ENCODE peak calls at places on chromosome 10, in seven cellular contexts. One of them, this sample, is unnamed.

GRCh38 chr10:51422311-51423120 is 276.9 kb downstream of the CSTF2T start:
- DNase-seq in HT1080: peak; percentile 50
- DNase-seq in lung: peak; percentile 51
- DNase-seq in stimulated activated CD8-positive, alpha-beta memory T cell treated with anti-CD3 and anti-CD28 coated beads, Interleukin-7, amount 100 ng/mL, for 48 hours: peak; percentile 4
- DNase-seq in NCI-H510A treated with DMSO at 0.1 percent for 48 hours: peak; percentile 0
- DNase-seq in NCI-H345: peak; percentile 32
- DNase-seq in left cardiac atrium: peak; percentile 61
- DNase-seq in this sample: peak; percentile 31

GRCh38 chr10:125061557-125062243 is 98.7 kb downstream of the CTBP2 start:
- DNase-seq in HT1080: no peak
- DNase-seq in lung: no peak
- DNase-seq in stimulated activated CD8-positive, alpha-beta memory T cell treated with anti-CD3 and anti-CD28 coated beads, Interleukin-7, amount 100 ng/mL, for 48 hours: no peak
- DNase-seq in NCI-H510A treated with DMSO at 0.1 percent for 48 hours: no peak
- DNase-seq in NCI-H345: no peak
- DNase-seq in left cardiac atrium: no peak
- DNase-seq in this sample: no peak

GRCh38 chr10:11724938-11725776 is 17.0 kb upstream of the ECHDC3 start:
- DNase-seq in HT1080: peak; percentile 59
- DNase-seq in lung: no peak
- DNase-seq in stimulated activated CD8-positive, alpha-beta memory T cell treated with anti-CD3 and anti-CD28 coated beads, Interleukin-7, amount 100 ng/mL, for 48 hours: no peak
- DNase-seq in NCI-H510A treated with DMSO at 0.1 percent for 48 hours: peak; percentile 30
- DNase-seq in NCI-H345: peak; percentile 18
- DNase-seq in left cardiac atrium: no peak
- DNase-seq in this sample: no peak

GRCh38 chr10:133397938-133398337 is 4.0 kb downstream of the MTG1 start:
- DNase-seq in HT1080: no peak
- DNase-seq in lung: no peak
- DNase-seq in stimulated activated CD8-positive, alpha-beta memory T cell treated with anti-CD3 and anti-CD28 coated beads, Interleukin-7, amount 100 ng/mL, for 48 hours: no peak
- DNase-seq in NCI-H510A treated with DMSO at 0.1 percent for 48 hours: no peak
- DNase-seq in NCI-H345: no peak
- DNase-seq in left cardiac atrium: no peak
- DNase-seq in this sample: no peak

GRCh38 chr10:70404906-70405824 is 1.2 kb downstream of the EIF4EBP2 start:
- DNase-seq in HT1080: peak; percentile 84
- DNase-seq in lung: peak; percentile 82
- DNase-seq in stimulated activated CD8-positive, alpha-beta memory T cell treated with anti-CD3 and anti-CD28 coated beads, Interleukin-7, amount 100 ng/mL, for 48 hours: no peak
- DNase-seq in NCI-H510A treated with DMSO at 0.1 percent for 48 hours: peak; percentile 23
- DNase-seq in NCI-H345: no peak
- DNase-seq in left cardiac atrium: peak; percentile 85
- DNase-seq in this sample: peak; percentile 77

GRCh38 chr10:50421026-50421719 is 169.9 kb upstream of the ASAH2 start:
- DNase-seq in HT1080: peak; percentile 49
- DNase-seq in lung: peak; percentile 44
- DNase-seq in stimulated activated CD8-positive, alpha-beta memory T cell treated with anti-CD3 and anti-CD28 coated beads, Interleukin-7, amount 100 ng/mL, for 48 hours: no peak
- DNase-seq in NCI-H510A treated with DMSO at 0.1 percent for 48 hours: peak; percentile 3
- DNase-seq in NCI-H345: no peak
- DNase-seq in left cardiac atrium: no peak
- DNase-seq in this sample: no peak

GRCh38 chr10:48469516-48470020 is 135.3 kb downstream of the ARHGAP22 start:
- DNase-seq in HT1080: no peak
- DNase-seq in lung: no peak
- DNase-seq in stimulated activated CD8-positive, alpha-beta memory T cell treated with anti-CD3 and anti-CD28 coated beads, Interleukin-7, amount 100 ng/mL, for 48 hours: no peak
- DNase-seq in NCI-H510A treated with DMSO at 0.1 percent for 48 hours: no peak
- DNase-seq in NCI-H345: no peak
- DNase-seq in left cardiac atrium: peak; percentile 3
- DNase-seq in this sample: no peak

GRCh38 chr10:76950354-76950753 is 687.3 kb downstream of the KCNMA1 start:
- DNase-seq in HT1080: no peak
- DNase-seq in lung: no peak
- DNase-seq in stimulated activated CD8-positive, alpha-beta memory T cell treated with anti-CD3 and anti-CD28 coated beads, Interleukin-7, amount 100 ng/mL, for 48 hours: no peak
- DNase-seq in NCI-H510A treated with DMSO at 0.1 percent for 48 hours: no peak
- DNase-seq in NCI-H345: no peak
- DNase-seq in left cardiac atrium: no peak
- DNase-seq in this sample: no peak

GRCh38 chr10:25142465-25142864 is 32.3 kb upstream of the GPR158 start:
- DNase-seq in HT1080: peak; percentile 61
- DNase-seq in lung: no peak
- DNase-seq in stimulated activated CD8-positive, alpha-beta memory T cell treated with anti-CD3 and anti-CD28 coated beads, Interleukin-7, amount 100 ng/mL, for 48 hours: no peak
- DNase-seq in NCI-H510A treated with DMSO at 0.1 percent for 48 hours: no peak
- DNase-seq in NCI-H345: no peak
- DNase-seq in left cardiac atrium: no peak
- DNase-seq in this sample: no peak

GRCh38 chr10:16891375-16892313 is 74.4 kb upstream of the RSU1 start:
- DNase-seq in HT1080: peak; percentile 96
- DNase-seq in lung: peak; percentile 40
- DNase-seq in stimulated activated CD8-positive, alpha-beta memory T cell treated with anti-CD3 and anti-CD28 coated beads, Interleukin-7, amount 100 ng/mL, for 48 hours: peak; percentile 13
- DNase-seq in NCI-H510A treated with DMSO at 0.1 percent for 48 hours: no peak
- DNase-seq in NCI-H345: no peak
- DNase-seq in left cardiac atrium: peak; percentile 72
- DNase-seq in this sample: peak; percentile 68

GRCh38 chr10:30557884-30558283 is 71.7 kb downstream of the LYZL2 start:
- DNase-seq in HT1080: no peak
- DNase-seq in lung: no peak
- DNase-seq in stimulated activated CD8-positive, alpha-beta memory T cell treated with anti-CD3 and anti-CD28 coated beads, Interleukin-7, amount 100 ng/mL, for 48 hours: no peak
- DNase-seq in NCI-H510A treated with DMSO at 0.1 percent for 48 hours: no peak
- DNase-seq in NCI-H345: no peak
- DNase-seq in left cardiac atrium: no peak
- DNase-seq in this sample: no peak

GRCh38 chr10:8138471-8138870 is 84.0 kb downstream of the GATA3 start:
- DNase-seq in HT1080: peak; percentile 86
- DNase-seq in lung: no peak
- DNase-seq in stimulated activated CD8-positive, alpha-beta memory T cell treated with anti-CD3 and anti-CD28 coated beads, Interleukin-7, amount 100 ng/mL, for 48 hours: no peak
- DNase-seq in NCI-H510A treated with DMSO at 0.1 percent for 48 hours: no peak
- DNase-seq in NCI-H345: no peak
- DNase-seq in left cardiac atrium: no peak
- DNase-seq in this sample: no peak

GRCh38 chr10:88707429-88708110 is 1.5 kb downstream of the LIPK start:
- DNase-seq in HT1080: peak; percentile 87
- DNase-seq in lung: no peak
- DNase-seq in stimulated activated CD8-positive, alpha-beta memory T cell treated with anti-CD3 and anti-CD28 coated beads, Interleukin-7, amount 100 ng/mL, for 48 hours: no peak
- DNase-seq in NCI-H510A treated with DMSO at 0.1 percent for 48 hours: no peak
- DNase-seq in NCI-H345: no peak
- DNase-seq in left cardiac atrium: no peak
- DNase-seq in this sample: no peak

GRCh38 chr10:69629897-69630650 is at the start of gene FAM241B:
- DNase-seq in HT1080: peak; percentile 21
- DNase-seq in lung: peak; percentile 70
- DNase-seq in stimulated activated CD8-positive, alpha-beta memory T cell treated with anti-CD3 and anti-CD28 coated beads, Interleukin-7, amount 100 ng/mL, for 48 hours: peak; percentile 47
- DNase-seq in NCI-H510A treated with DMSO at 0.1 percent for 48 hours: peak; percentile 64
- DNase-seq in NCI-H345: peak; percentile 67
- DNase-seq in left cardiac atrium: peak; percentile 72
- DNase-seq in this sample: peak; percentile 33

GRCh38 chr10:46237815-46238510 is 48.8 kb upstream of the ANTXRL start:
- DNase-seq in HT1080: no peak
- DNase-seq in lung: no peak
- DNase-seq in stimulated activated CD8-positive, alpha-beta memory T cell treated with anti-CD3 and anti-CD28 coated beads, Interleukin-7, amount 100 ng/mL, for 48 hours: no peak
- DNase-seq in NCI-H510A treated with DMSO at 0.1 percent for 48 hours: no peak
- DNase-seq in NCI-H345: no peak
- DNase-seq in left cardiac atrium: no peak
- DNase-seq in this sample: no peak

GRCh38 chr10:103493362-103493871 is at the start of gene NEURL1:
- DNase-seq in HT1080: no peak
- DNase-seq in lung: no peak
- DNase-seq in stimulated activated CD8-positive, alpha-beta memory T cell treated with anti-CD3 and anti-CD28 coated beads, Interleukin-7, amount 100 ng/mL, for 48 hours: no peak
- DNase-seq in NCI-H510A treated with DMSO at 0.1 percent for 48 hours: peak; percentile 73
- DNase-seq in NCI-H345: peak; percentile 52
- DNase-seq in left cardiac atrium: no peak
- DNase-seq in this sample: no peak

GRCh38 chr10:13922591-13922990 is 335.8 kb downstream of the PRPF18 start:
- DNase-seq in HT1080: peak; percentile 32
- DNase-seq in lung: no peak
- DNase-seq in stimulated activated CD8-positive, alpha-beta memory T cell treated with anti-CD3 and anti-CD28 coated beads, Interleukin-7, amount 100 ng/mL, for 48 hours: no peak
- DNase-seq in NCI-H510A treated with DMSO at 0.1 percent for 48 hours: no peak
- DNase-seq in NCI-H345: no peak
- DNase-seq in left cardiac atrium: no peak
- DNase-seq in this sample: no peak

GRCh38 chr10:11756766-11757315 is 14.7 kb downstream of the ECHDC3 start:
- DNase-seq in HT1080: no peak
- DNase-seq in lung: no peak
- DNase-seq in stimulated activated CD8-positive, alpha-beta memory T cell treated with anti-CD3 and anti-CD28 coated beads, Interleukin-7, amount 100 ng/mL, for 48 hours: no peak
- DNase-seq in NCI-H510A treated with DMSO at 0.1 percent for 48 hours: no peak
- DNase-seq in NCI-H345: no peak
- DNase-seq in left cardiac atrium: no peak
- DNase-seq in this sample: no peak

GRCh38 chr10:125868372-125868975 is 12.6 kb downstream of the DHX32 start:
- DNase-seq in HT1080: peak; percentile 40
- DNase-seq in lung: no peak
- DNase-seq in stimulated activated CD8-positive, alpha-beta memory T cell treated with anti-CD3 and anti-CD28 coated beads, Interleukin-7, amount 100 ng/mL, for 48 hours: no peak
- DNase-seq in NCI-H510A treated with DMSO at 0.1 percent for 48 hours: peak; percentile 69
- DNase-seq in NCI-H345: peak; percentile 7
- DNase-seq in left cardiac atrium: no peak
- DNase-seq in this sample: no peak

GRCh38 chr10:10730644-10731043 is 287.0 kb upstream of the CELF2 start:
- DNase-seq in HT1080: no peak
- DNase-seq in lung: no peak
- DNase-seq in stimulated activated CD8-positive, alpha-beta memory T cell treated with anti-CD3 and anti-CD28 coated beads, Interleukin-7, amount 100 ng/mL, for 48 hours: no peak
- DNase-seq in NCI-H510A treated with DMSO at 0.1 percent for 48 hours: no peak
- DNase-seq in NCI-H345: no peak
- DNase-seq in left cardiac atrium: no peak
- DNase-seq in this sample: peak; percentile 24

GRCh38 chr10:74194545-74194944 is 43.5 kb downstream of the ADK start:
- DNase-seq in HT1080: peak; percentile 47
- DNase-seq in lung: no peak
- DNase-seq in stimulated activated CD8-positive, alpha-beta memory T cell treated with anti-CD3 and anti-CD28 coated beads, Interleukin-7, amount 100 ng/mL, for 48 hours: no peak
- DNase-seq in NCI-H510A treated with DMSO at 0.1 percent for 48 hours: no peak
- DNase-seq in NCI-H345: no peak
- DNase-seq in left cardiac atrium: no peak
- DNase-seq in this sample: no peak

GRCh38 chr10:114289096-114289436 is 50.0 kb downstream of the VWA2 start:
- DNase-seq in HT1080: no peak
- DNase-seq in lung: no peak
- DNase-seq in stimulated activated CD8-positive, alpha-beta memory T cell treated with anti-CD3 and anti-CD28 coated beads, Interleukin-7, amount 100 ng/mL, for 48 hours: no peak
- DNase-seq in NCI-H510A treated with DMSO at 0.1 percent for 48 hours: no peak
- DNase-seq in NCI-H345: no peak
- DNase-seq in left cardiac atrium: peak; percentile 15
- DNase-seq in this sample: no peak

GRCh38 chr10:123808286-123808685 is 83.3 kb downstream of the CPXM2 start:
- DNase-seq in HT1080: no peak
- DNase-seq in lung: no peak
- DNase-seq in stimulated activated CD8-positive, alpha-beta memory T cell treated with anti-CD3 and anti-CD28 coated beads, Interleukin-7, amount 100 ng/mL, for 48 hours: no peak
- DNase-seq in NCI-H510A treated with DMSO at 0.1 percent for 48 hours: no peak
- DNase-seq in NCI-H345: no peak
- DNase-seq in left cardiac atrium: no peak
- DNase-seq in this sample: no peak

GRCh38 chr10:88728107-88728763 is 22.2 kb downstream of the LIPK start:
- DNase-seq in HT1080: no peak
- DNase-seq in lung: no peak
- DNase-seq in stimulated activated CD8-positive, alpha-beta memory T cell treated with anti-CD3 and anti-CD28 coated beads, Interleukin-7, amount 100 ng/mL, for 48 hours: peak; percentile 43
- DNase-seq in NCI-H510A treated with DMSO at 0.1 percent for 48 hours: no peak
- DNase-seq in NCI-H345: no peak
- DNase-seq in left cardiac atrium: no peak
- DNase-seq in this sample: no peak